ENCODE peak calls at places on chromosome 5, in ten cellular contexts. O is anterior cingulate cortex; S is GM19239; R is SHP77; P is activated naive CD8-positive, alpha-beta T cell treated with anti-CD3 and anti-CD28 coated beads for 36 hours; I is RPMI7951; W is stimulated activated naive CD8-positive, alpha-beta T cell treated with anti-CD3 and anti-CD28 coated beads, Interleukin-15, amount 100 ng/mL, for 72 hours; X is CD8-positive, alpha-beta memory T cell; L is stimulated activated CD8-positive, alpha-beta memory T cell treated with anti-CD3 and anti-CD28 coated beads, Interleukin-2, amount 100 ng/mL, for 1 hour; K is NCI-H460. V is an unnamed sample.

GRCh38 chr5:180208038-180208434 is 975 bp downstream of the RASGEF1C start:
- DNase-seq in O (no peak), S (no peak), R (no peak), P (no peak), I (no peak), W (no peak), X (no peak), L (no peak), K (no peak), V (no peak)

GRCh38 chr5:15594922-15595568 is 95.1 kb downstream of the FBXL7 start:
- DNase-seq in O (no peak), S (no peak), R (no peak), P (no peak), I (no peak), W (no peak), X (no peak), L (no peak), K (no peak), V (no peak)

GRCh38 chr5:6342689-6343315 is 35.5 kb downstream of the MED10 start:
- DNase-seq in O (no peak), S (no peak), R (no peak), P (no peak), I (no peak), W (no peak), X (no peak), L (no peak), K (no peak), V (no peak)

GRCh38 chr5:73442960-73443627 is 5.5 kb downstream of the FOXD1 start:
- DNase-seq in O (no peak), S (no peak), R (no peak), P (no peak), I (no peak), W (no peak), X (no peak), L (no peak), K (no peak), V (no peak)

GRCh38 chr5:31770157-31770556 is 131.2 kb downstream of the PDZD2 start:
- DNase-seq in O (no peak), S (no peak), R (no peak), P (no peak), I (no peak), W (no peak), X (no peak), L (no peak), K (no peak), V (no peak)

GRCh38 chr5:68007446-68007845 is 208.1 kb upstream of the PIK3R1 start:
- DNase-seq in O (no peak), S (no peak), R (no peak), P (no peak), I (peak; percentile 39), W (no peak), X (no peak), L (no peak), K (no peak), V (peak; percentile 85)

GRCh38 chr5:124888050-124888506 is 141.6 kb upstream of the ZNF608 start:
- DNase-seq in O (no peak), S (no peak), R (peak; percentile 57), P (no peak), I (peak; percentile 36), W (no peak), X (no peak), L (no peak), K (no peak), V (peak; percentile 51)

GRCh38 chr5:159902444-159903121 is 13.7 kb upstream of the ADRA1B start:
- DNase-seq in O (peak; percentile 10), S (no peak), R (no peak), P (no peak), I (peak; percentile 77), W (no peak), X (no peak), L (no peak), K (no peak), V (no peak)

GRCh38 chr5:130335116-130335515 is 430.9 kb downstream of the CHSY3 start:
- DNase-seq in O (no peak), S (no peak), R (no peak), P (no peak), I (peak; percentile 6), W (no peak), X (no peak), L (no peak), K (peak; percentile 96), V (no peak)

V was measured in Kasumi-1.